ENCODE peak calls at places on chromosome 17, in ten cellular contexts. X, J, R, H, U, A, V, D, C and O are unnamed samples.

GRCh38 chr17:80608326-80608725 is 63.7 kb downstream of the RPTOR start:
- DNase-seq in R (no peak), H (no peak), J (no peak), V (no peak), D (no peak), U (no peak), A (no peak), C (no peak), X (no peak), O (no peak)

GRCh38 chr17:58982626-58983025 is 124.1 kb downstream of the TRIM37 start:
- DNase-seq in D (no peak), C (no peak), X (no peak), U (no peak), A (no peak), V (no peak), H (no peak), J (no peak), R (no peak), O (no peak)

GRCh38 chr17:40313660-40314556 is 4.9 kb downstream of the RARA start:
- DNase-seq in H (peak; percentile 61), J (no peak), U (peak; percentile 67), X (no peak), R (peak; percentile 57), D (no peak), V (no peak), C (no peak), A (no peak), O (no peak)

GRCh38 chr17:81741594-81742452 is 29.7 kb downstream of the SLC25A10 start:
- DNase-seq in C (peak; percentile 29), J (peak; percentile 14), H (no peak), R (no peak), A (no peak), V (no peak), X (no peak), D (no peak), U (no peak), O (no peak)

GRCh38 chr17:1915889-1916288 is 86.1 kb downstream of the RPA1 start:
- DNase-seq in C (no peak), V (no peak), X (no peak), A (no peak), H (no peak), D (no peak), R (no peak), U (no peak), J (no peak), O (no peak)

GRCh38 chr17:12024332-12024731 is 3.7 kb downstream of the MAP2K4 start:
- DNase-seq in X (no peak), U (peak; percentile 6), C (peak; percentile 26), J (peak; percentile 43), R (peak; percentile 97), D (no peak), H (peak; percentile 77), A (peak; percentile 80), V (no peak), O (no peak)

GRCh38 chr17:76631821-76632565 is 11.6 kb downstream of the ST6GALNAC1 start:
- DNase-seq in C (no peak), A (peak; percentile 28), U (no peak), H (no peak), J (no peak), V (no peak), D (no peak), R (peak; percentile 73), X (no peak), O (no peak)

GRCh38 chr17:82399030-82399429 is 19.1 kb upstream of the HEXD start:
- DNase-seq in R (no peak), J (peak; percentile 55), U (peak; percentile 82), C (no peak), A (peak; percentile 33), H (no peak), X (no peak), V (peak; percentile 33), D (peak; percentile 80), O (peak; percentile 85)

GRCh38 chr17:48391460-48391859 is 38.6 kb downstream of the SKAP1 start:
- DNase-seq in D (no peak), V (no peak), U (no peak), J (no peak), A (no peak), C (no peak), X (no peak), H (no peak), R (no peak), O (no peak)

GRCh38 chr17:48388955-48389764 is 40.9 kb downstream of the SKAP1 start:
- DNase-seq in C (no peak), U (no peak), A (no peak), R (no peak), J (no peak), D (no peak), H (no peak), V (no peak), X (no peak), O (no peak)

GRCh38 chr17:48389903-48390302 is 40.1 kb downstream of the SKAP1 start:
- DNase-seq in C (no peak), R (no peak), J (no peak), X (no peak), H (no peak), V (no peak), A (no peak), D (no peak), U (no peak), O (no peak)

GRCh38 chr17:48393271-48393670 is 36.7 kb downstream of the SKAP1 start:
- DNase-seq in C (no peak), R (no peak), J (no peak), U (no peak), D (no peak), H (no peak), V (no peak), A (no peak), X (no peak), O (no peak)

DNA sequence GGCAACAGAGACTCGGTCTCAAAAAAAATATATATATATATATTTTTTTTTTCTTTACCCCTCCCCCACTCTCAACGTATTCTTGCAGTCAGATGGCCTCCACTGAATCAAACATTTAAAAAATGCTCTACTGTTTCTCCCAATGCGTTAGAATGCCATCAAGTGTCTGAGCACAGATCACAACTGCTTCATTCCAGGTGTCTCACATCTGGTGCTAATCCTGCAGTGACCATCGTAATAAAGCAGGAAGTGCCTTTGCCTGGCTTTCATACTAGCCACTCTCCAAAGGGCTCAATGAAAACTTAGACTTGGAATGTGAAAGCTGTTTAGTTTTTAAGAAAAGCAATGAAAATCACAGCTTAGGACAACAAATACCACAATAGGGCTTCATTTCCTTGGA is 37.2 kb downstream of the SKAP1 start:
- DNase-seq in U (no peak), V (no peak), J (no peak), X (no peak), C (peak; percentile 57), D (no peak), H (no peak), A (no peak), R (no peak), O (no peak)
- H3K4me3 ChIP-seq in U (no peak overlapping the region), V (no peak overlapping the region), J (no peak overlapping the region), X (no peak overlapping the region), C (no peak overlapping the region), D (no peak overlapping the region), H (no peak overlapping the region), A (no peak overlapping the region), R (no peak overlapping the region), O (no peak overlapping the region)

GRCh38 chr17:78780852-78781338 is 1.2 kb downstream of the CYTH1 start:
- DNase-seq in V (no peak), U (no peak), R (no peak), D (no peak), J (no peak), X (no peak), C (no peak), H (no peak), A (no peak), O (no peak)

GRCh38 chr17:78779848-78780247 is 2.2 kb downstream of the CYTH1 start:
- DNase-seq in U (no peak), A (no peak), V (no peak), C (no peak), X (peak; percentile 81), H (no peak), J (no peak), R (peak; percentile 25), D (no peak), O (no peak)

GRCh38 chr17:78777886-78778285 is 4.2 kb downstream of the CYTH1 start:
- DNase-seq in X (no peak), C (no peak), V (no peak), A (no peak), H (no peak), J (no peak), R (no peak), U (no peak), D (no peak), O (no peak)

GRCh38 chr17:78781339-78782304 is at the start of gene CYTH1:
- DNase-seq in U (no peak), V (no peak), R (no peak), C (peak; percentile 43), A (peak; percentile 23), D (peak; percentile 60), J (peak; percentile 29), H (peak; percentile 41), X (peak; percentile 61), O (no peak)

GRCh38 chr17:78780335-78780734 is 1.7 kb downstream of the CYTH1 start:
- DNase-seq in C (no peak), D (no peak), X (peak; percentile 50), U (no peak), A (no peak), H (no peak), V (no peak), J (no peak), R (no peak), O (no peak)
- H3K4me3 ChIP-seq in C (no peak overlapping the region), D (peak overlapping the region; percentile 95), X (peak overlapping the region; percentile 62), U (no peak overlapping the region), A (no peak overlapping the region), H (no peak overlapping the region), V (no peak overlapping the region), J (no peak overlapping the region), R (no peak overlapping the region), O (no peak overlapping the region)

GRCh38 chr17:63423251-63423950 is 22.7 kb downstream of the CYB561 start:
- DNase-seq in J (no peak), R (peak; percentile 39), C (no peak), V (no peak), U (no peak), H (no peak), A (no peak), X (no peak), D (no peak), O (no peak)

GRCh38 chr17:63423963-63424362 is 22.1 kb downstream of the CYB561 start:
- DNase-seq in X (no peak), H (no peak), A (no peak), C (no peak), U (no peak), R (no peak), V (no peak), D (no peak), J (no peak), O (no peak)

GRCh38 chr17:63426917-63427308 is 19.2 kb downstream of the CYB561 start:
- DNase-seq in X (no peak), J (no peak), U (no peak), H (no peak), R (no peak), V (no peak), D (no peak), A (no peak), C (no peak), O (no peak)

GRCh38 chr17:63426041-63426916 is 19.8 kb downstream of the CYB561 start:
- DNase-seq in A (no peak), H (no peak), X (no peak), C (no peak), R (no peak), U (no peak), V (no peak), D (no peak), J (no peak), O (no peak)

GRCh38 chr17:63425478-63425877 is 20.6 kb downstream of the CYB561 start:
- DNase-seq in X (peak; percentile 74), C (peak; percentile 84), H (peak; percentile 83), A (peak; percentile 93), D (peak; percentile 68), U (peak; percentile 62), J (peak; percentile 91), R (peak; percentile 66), V (no peak), O (peak; percentile 16)
- H3K4me3 ChIP-seq in X (no peak overlapping the region), C (no peak overlapping the region), H (no peak overlapping the region), A (no peak overlapping the region), D (no peak overlapping the region), U (no peak overlapping the region), J (no peak overlapping the region), R (no peak overlapping the region), V (no peak overlapping the region), O (no peak overlapping the region)

GRCh38 chr17:66702106-66702936 is 132.6 kb upstream of the CACNG5 start:
- DNase-seq in J (no peak), R (peak; percentile 97), X (no peak), U (no peak), C (peak; percentile 45), H (peak; percentile 46), A (peak; percentile 29), V (no peak), D (no peak), O (no peak)

GRCh38 chr17:66704858-66705257 is 130.1 kb upstream of the CACNG5 start:
- DNase-seq in C (no peak), U (no peak), D (no peak), X (no peak), J (no peak), H (no peak), A (no peak), R (no peak), V (no peak), O (no peak)

GRCh38 chr17:66711403-66711802 is 123.5 kb upstream of the CACNG5 start:
- DNase-seq in X (no peak), A (no peak), V (no peak), H (no peak), U (no peak), C (no peak), R (no peak), D (no peak), J (no peak), O (no peak)

GRCh38 chr17:66711936-66712335 is 123.0 kb upstream of the CACNG5 start:
- DNase-seq in V (no peak), A (peak; percentile 68), U (no peak), J (no peak), R (peak; percentile 65), H (peak; percentile 82), X (no peak), D (no peak), C (no peak), O (no peak)

GRCh38 chr17:66707051-66707450 is 127.9 kb upstream of the CACNG5 start:
- DNase-seq in U (no peak), J (no peak), V (no peak), C (no peak), X (no peak), A (no peak), H (no peak), R (peak; percentile 82), D (no peak), O (no peak)
- H3K4me3 ChIP-seq in U (no peak overlapping the region), J (no peak overlapping the region), V (no peak overlapping the region), C (no peak overlapping the region), X (no peak overlapping the region), A (no peak overlapping the region), H (no peak overlapping the region), R (no peak overlapping the region), D (no peak overlapping the region), O (no peak overlapping the region)